ENCODE peak calls at places on chromosomes 11 and 22, in six cellular contexts. Z, F, W, P, K and G are unnamed samples.

GRCh38 chr11:78929092-78929905 is 354.6 kb upstream of the NARS2 start:
- DNase-seq in Z (no peak), F (no peak), W (no peak), P (no peak), K (no peak), G (no peak)

GRCh38 chr11:65059959-65060824 is 1.8 kb upstream of the NAALADL1 start:
- DNase-seq in Z (no peak), F (peak; percentile 29), W (no peak), P (no peak), K (no peak), G (no peak)

GRCh38 chr11:64765841-64766682 is 6.3 kb upstream of the PYGM start:
- DNase-seq in Z (no peak), F (no peak), W (no peak), P (no peak), K (no peak), G (no peak)

GRCh38 chr11:124670732-124671131 is 2.8 kb downstream of the SIAE start:
- DNase-seq in Z (no peak), F (peak; percentile 51), W (peak; percentile 32), P (peak; percentile 11), K (no peak), G (no peak)

GRCh38 chr11:100739636-100740035 is 52.5 kb downstream of the ARHGAP42 start:
- DNase-seq in Z (peak; percentile 84), F (no peak), W (no peak), P (no peak), K (no peak), G (peak; percentile 64)

GRCh38 chr11:12235945-12236743 is 125.8 kb downstream of the MICAL2 start:
- DNase-seq in Z (peak; percentile 85), F (peak; percentile 41), W (peak; percentile 69), P (peak; percentile 24), K (no peak), G (peak; percentile 32)

GRCh38 chr22:19644314-19645223 is 69.7 kb upstream of the SEPTIN5 start:
- DNase-seq in Z (no peak), F (no peak), W (no peak), P (no peak), K (no peak), G (no peak)

GRCh38 chr22:22687638-22688500 is 43.5 kb downstream of the GGTLC2 start:
- DNase-seq in Z (peak; percentile 57), F (peak; percentile 68), W (no peak), P (peak; percentile 2), K (no peak), G (peak; percentile 33)

GRCh38 chr11:70073881-70074371 is 4.2 kb upstream of the ANO1 start:
- DNase-seq in Z (no peak), F (no peak), W (no peak), P (no peak), K (no peak), G (no peak)

GRCh38 chr11:18012314-18012905 is 437 bp downstream of the SERGEF start:
- DNase-seq in Z (no peak), F (peak; percentile 42), W (peak; percentile 36), P (no peak), K (peak; percentile 9), G (no peak)

GRCh38 chr22:48434156-48434867 is 1393.4 kb downstream of the BRD1 start:
- DNase-seq in Z (no peak), F (no peak), W (no peak), P (no peak), K (no peak), G (no peak)

GRCh38 chr11:126423154-126423553 is 67.7 kb downstream of the ST3GAL4 start:
- DNase-seq in Z (no peak), F (no peak), W (no peak), P (no peak), K (no peak), G (no peak)

GRCh38 chr22:50304528-50305392 is 2.7 kb downstream of the PLXNB2 start:
- DNase-seq in Z (no peak), F (no peak), W (no peak), P (no peak), K (peak; percentile 54), G (no peak)

GRCh38 chr11:61268588-61269250 is 26.4 kb downstream of the VWCE start:
- DNase-seq in Z (no peak), F (no peak), W (no peak), P (no peak), K (no peak), G (no peak)

GRCh38 chr11:58573451-58574104 is 2.1 kb downstream of the LPXN start:
- DNase-seq in Z (peak; percentile 32), F (peak; percentile 78), W (peak; percentile 54), P (peak; percentile 54), K (no peak), G (peak; percentile 22)

GRCh38 chr22:38973289-38974169 is 8.6 kb upstream of the APOBEC3B start:
- DNase-seq in Z (no peak), F (peak; percentile 75), W (peak; percentile 40), P (peak; percentile 59), K (no peak), G (peak; percentile 38)

GRCh38 chr11:11525283-11525682 is 96.5 kb downstream of the GALNT18 start:
- DNase-seq in Z (no peak), F (no peak), W (no peak), P (no peak), K (no peak), G (no peak)

GRCh38 chr11:34205326-34206035 is 100.1 kb downstream of the NAT10 start:
- DNase-seq in Z (no peak), F (no peak), W (no peak), P (no peak), K (no peak), G (no peak)

GRCh38 chr11:9120659-9121350 is 29.4 kb upstream of the SCUBE2 start:
- DNase-seq in Z (no peak), F (no peak), W (no peak), P (no peak), K (no peak), G (no peak)

GRCh38 chr11:35974878-35975578 is 31.2 kb downstream of the LDLRAD3 start:
- DNase-seq in Z (no peak), F (no peak), W (no peak), P (no peak), K (no peak), G (no peak)

GRCh38 chr22:44443641-44444235 is 54.3 kb downstream of the RTL6 start:
- DNase-seq in Z (no peak), F (no peak), W (no peak), P (no peak), K (no peak), G (no peak)

GRCh38 chr11:18958221-18958910 is 19.2 kb upstream of the MRGPRX1 start:
- DNase-seq in Z (no peak), F (no peak), W (no peak), P (no peak), K (no peak), G (no peak)

GRCh38 chr22:42399315-42400271 is 32.6 kb downstream of the NFAM1 start:
- DNase-seq in Z (no peak), F (peak; percentile 35), W (no peak), P (no peak), K (peak; percentile 30), G (no peak)

GRCh38 chr11:64227405-64227956 is 1.4 kb downstream of the NUDT22 start:
- DNase-seq in Z (no peak), F (no peak), W (no peak), P (no peak), K (no peak), G (no peak)